ENCODE peak calls at places on chromosomes 5 and 9, in nine cellular contexts. A is CD8-positive, alpha-beta memory T cell; Y is left ventricle myocardium inferior; E is suprapubic skin; V is CD4-positive, alpha-beta memory T cell; S is sigmoid colon; J is kidney epithelial cell; I is heart left ventricle; M is esophagus squamous epithelium. D is an unnamed sample. For H3K27me3 and H3K36me3, the result is how much of the 10 kb centered on the place peaks cover.

GRCh38 chr5:172879434-172879828 is 45.4 kb downstream of the ERGIC1 start:
- DNase-seq in A (no peak), Y (no peak), E (no peak), V (no peak), S (no peak), J (no peak), I (no peak), M (no peak), D (no peak)

GRCh38 chr9:136310273-136311030 is 6.6 kb upstream of the CCDC187 start:
- DNase-seq in A (no peak), Y (no peak), E (no peak), V (no peak), S (no peak), J (no peak), I (no peak), M (no peak), D (no peak)

GRCh38 chr5:146848133-146848532 is 30.4 kb downstream of the PPP2R2B start:
- DNase-seq in A (no peak), Y (no peak), E (no peak), V (no peak), S (no peak), J (no peak), I (no peak), M (no peak), D (no peak)

GRCh38 chr9:100690438-100690837 is 112.6 kb downstream of the CAVIN4 start:
- DNase-seq in A (no peak), Y (no peak), E (no peak), V (no peak), S (no peak), J (no peak), I (no peak), M (no peak), D (no peak)

GRCh38 chr5:30121092-30121491 is 1072.4 kb upstream of the CDH6 start:
- DNase-seq in A (no peak), Y (no peak), E (no peak), V (no peak), S (no peak), J (no peak), I (no peak), M (no peak), D (no peak)

GRCh38 chr5:27412379-27412778 is 374.0 kb upstream of the CDH9 start:
- DNase-seq in A (no peak), Y (no peak), E (no peak), V (no peak), S (no peak), J (no peak), I (no peak), M (no peak), D (no peak)

GRCh38 chr9:132671620-132672412 is 1.6 kb downstream of the GTF3C4 start:
- DNase-seq in A (no peak), Y (no peak), E (no peak), V (no peak), S (no peak), J (no peak), I (no peak), M (no peak), D (no peak)

GRCh38 chr9:131436386-131436785 is 42.5 kb downstream of the PRRC2B start:
- DNase-seq in A (no peak), Y (peak), E (peak), V (no peak), S (peak), J (no peak), I (no peak), M (no peak), D (no peak)

GRCh38 chr5:58156354-58156753 is 303.5 kb downstream of the PLK2 start:
- DNase-seq in A (no peak), Y (no peak), E (no peak), V (no peak), S (no peak), J (no peak), I (peak), M (no peak), D (no peak)

GRCh38 chr9:137277329-137278041 is at the start of gene TOR4A:
- DNase-seq in A (no peak), Y (peak), E (peak), V (no peak), S (peak), J (peak), I (peak), M (peak), D (peak)

GRCh38 chr5:82332889-82333619 is 54.9 kb upstream of the RPS23 start:
- DNase-seq in A (no peak), Y (no peak), E (no peak), V (no peak), S (no peak), J (no peak), I (no peak), M (no peak), D (no peak)

GRCh38 chr9:92463989-92464388 is 18.3 kb downstream of the ASPN start:
- DNase-seq in A (no peak), Y (no peak), E (no peak), V (no peak), S (no peak), J (peak), I (no peak), M (no peak), D (no peak)

GRCh38 chr5:5014836-5015235 is 125.3 kb upstream of the ADAMTS16 start:
- DNase-seq in A (no peak), Y (no peak), E (no peak), V (no peak), S (no peak), J (peak), I (no peak), M (no peak), D (peak)

GRCh38 chr9:21890696-21891095 is 88.3 kb downstream of the MTAP start:
- DNase-seq in A (no peak), Y (no peak), E (no peak), V (no peak), S (no peak), J (no peak), I (no peak), M (no peak), D (no peak)

GRCh38 chr5:56183507-56183906 is 49.6 kb downstream of the ANKRD55 start:
- DNase-seq in A (no peak), Y (no peak), E (no peak), V (no peak), S (no peak), J (peak), I (no peak), M (no peak), D (no peak)

GRCh38 chr5:66273131-66273530 is 129.0 kb downstream of the SREK1 start:
- DNase-seq in A (no peak), Y (no peak), E (no peak), V (no peak), S (no peak), J (no peak), I (no peak), M (no peak), D (no peak)

GRCh38 chr9:32413424-32413823 is 29.0 kb downstream of the ACO1 start:
- DNase-seq in A (no peak), Y (no peak), E (no peak), V (no peak), S (no peak), J (no peak), I (no peak), M (no peak), D (no peak)

GRCh38 chr9:125361837-125362531 is 100.4 kb downstream of the GAPVD1 start:
- DNase-seq in A (no peak), Y (no peak), E (no peak), V (peak), S (no peak), J (no peak), I (no peak), M (no peak), D (peak)

GRCh38 chr5:169389318-169389717 is 88.4 kb upstream of the SLIT3 start:
- DNase-seq in A (no peak), Y (no peak), E (no peak), V (no peak), S (no peak), J (no peak), I (no peak), M (no peak), D (no peak)

GRCh38 chr9:84969736-84970135 is 300.2 kb downstream of the NTRK2 start:
- DNase-seq in A (no peak), Y (no peak), E (no peak), V (no peak), S (no peak), J (no peak), I (no peak), M (no peak), D (no peak)

GRCh38 chr5:102975457-102976182 is 144.3 kb downstream of the GIN1 start:
- DNase-seq in A (no peak), Y (no peak), E (no peak), V (no peak), S (no peak), J (no peak), I (no peak), M (no peak), D (no peak)

GRCh38 chr9:109968702-109969450 is 188.9 kb downstream of the PALM2AKAP2 start:
- DNase-seq in A (no peak), Y (no peak), E (no peak), V (no peak), S (no peak), J (no peak), I (no peak), M (no peak), D (peak)

GRCh38 chr5:134071850-134072207 is 42.7 kb upstream of the TCF7 start:
- DNase-seq in A (no peak), Y (no peak), E (no peak), V (no peak), S (no peak), J (no peak), I (no peak), M (no peak), D (peak)

GRCh38 chr9:132801659-132802058 is 76.4 kb downstream of the AK8 start:
- DNase-seq in A (no peak), Y (no peak), E (no peak), V (no peak), S (no peak), J (no peak), I (no peak), M (no peak), D (no peak)

GRCh38 chr9:71685394-71685793 is 82.9 kb downstream of the CEMIP2 start:
- DNase-seq in A (peak), Y (no peak), E (no peak), V (peak), S (no peak), J (no peak), I (no peak), M (no peak), D (no peak)

GRCh38 chr9:85515021-85515420 is 226.7 kb downstream of the AGTPBP1 start:
- DNase-seq in A (no peak), Y (no peak), E (no peak), V (no peak), S (no peak), J (no peak), I (no peak), M (no peak), D (no peak)

GRCh38 chr9:68560131-68560844 is 19.6 kb upstream of the TMEM252 start:
- DNase-seq in A (no peak), Y (peak), E (peak), V (peak), S (peak), J (no peak), I (peak), M (no peak), D (peak)

GRCh38 chr9:116237456-116237855 is 83.9 kb downstream of the PAPPA start:
- DNase-seq in A (no peak), Y (no peak), E (no peak), V (no peak), S (no peak), J (no peak), I (no peak), M (no peak), D (no peak)

GRCh38 chr5:142322747-142323479 is 1.9 kb downstream of the SPRY4 start:
- DNase-seq in A (no peak), Y (peak), E (no peak), V (no peak), S (peak), J (no peak), I (no peak), M (no peak), D (no peak)

GRCh38 chr5:58363444-58363843 is 96.4 kb downstream of the PLK2 start:
- DNase-seq in A (no peak), Y (no peak), E (no peak), V (no peak), S (no peak), J (no peak), I (no peak), M (no peak), D (no peak)

GRCh38 chr5:9239626-9240025 is 306.2 kb downstream of the SEMA5A start:
- DNase-seq in A (no peak), Y (no peak), E (no peak), V (no peak), S (no peak), J (no peak), I (no peak), M (no peak), D (no peak)

GRCh38 chr9:125406812-125407087 is 145.1 kb downstream of the GAPVD1 start:
- DNase-seq in A (no peak), Y (no peak), E (no peak), V (no peak), S (no peak), J (no peak), I (no peak), M (no peak), D (no peak)

GRCh38 chr9:109852561-109852960 is 72.6 kb downstream of the PALM2AKAP2 start:
- DNase-seq in A (no peak), Y (no peak), E (no peak), V (no peak), S (no peak), J (no peak), I (no peak), M (no peak), D (no peak)

GRCh38 chr5:131322926-131323325 is 59.1 kb downstream of the CDC42SE2 start:
- DNase-seq in A (no peak), Y (no peak), E (no peak), V (no peak), S (no peak), J (no peak), I (no peak), M (no peak), D (no peak)

GRCh38 chr5:23405316-23406068 is 101.9 kb upstream of the PRDM9 start:
- DNase-seq in A (no peak), Y (no peak), E (no peak), V (no peak), S (no peak), J (no peak), I (no peak), M (no peak), D (no peak)

GRCh38 chr5:139282195-139282557 is 11.4 kb upstream of the MATR3 start:
- DNase-seq in A (no peak), Y (no peak), E (no peak), V (no peak), S (no peak), J (no peak), I (no peak), M (no peak), D (no peak)
- H3K27me3 ChIP-seq in A (under half), Y (under half), E (under half), V (under half), S (under half), J (under half), I (under half), M (under half), D (under half)

DNA sequence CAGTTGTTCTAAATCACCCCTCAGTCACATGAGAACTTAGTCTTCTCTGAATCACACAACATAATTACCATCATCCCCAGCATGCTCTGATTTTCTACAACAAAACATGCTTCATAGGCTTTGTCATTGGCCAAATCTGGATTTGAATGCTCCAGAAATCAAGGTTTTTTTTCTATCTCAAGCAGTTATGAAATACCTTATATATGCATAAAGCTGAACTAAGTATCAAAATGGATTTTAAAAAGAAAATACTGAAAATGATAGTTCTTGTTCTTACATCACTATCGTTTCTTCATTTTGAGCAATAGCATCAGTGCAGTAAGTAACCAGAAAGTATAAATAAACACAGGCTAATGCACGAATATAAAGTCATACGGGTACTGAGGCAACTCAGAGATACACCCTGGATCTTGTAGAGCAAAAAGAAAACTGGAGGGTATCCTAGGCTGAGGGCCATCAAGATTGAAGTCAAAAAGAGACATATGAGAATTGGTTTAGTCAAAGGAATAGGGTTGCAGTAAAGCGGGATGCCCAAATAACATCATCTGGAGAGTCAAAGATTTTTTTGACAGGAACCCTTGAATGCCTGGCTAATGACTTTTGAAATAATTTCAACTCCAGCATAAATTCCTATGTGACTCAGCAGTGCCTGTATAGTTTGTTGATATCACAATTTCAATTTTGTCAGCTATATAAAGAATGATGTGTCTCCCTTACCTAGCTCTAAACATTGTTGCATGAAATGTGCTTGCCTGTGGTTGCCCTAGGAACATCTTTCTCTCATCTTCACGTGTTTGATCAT is 164.7 kb downstream of the ADAMTSL1 start:
- DNase-seq in A (no peak), Y (no peak), E (no peak), V (no peak), S (no peak), J (no peak), I (no peak), M (no peak), D (no peak)
- H3K36me3 ChIP-seq in A (under half), Y (under half), E (under half), V (under half), S (under half), J (under half), I (under half), M (under half), D (under half)

GRCh38 chr9:29311221-29311620 is 1737.9 kb upstream of the C9orf72 start:
- DNase-seq in A (no peak), Y (no peak), E (no peak), V (no peak), S (no peak), J (no peak), I (no peak), M (no peak), D (no peak)
- H3K4me3 ChIP-seq in A (no peak), Y (no peak), E (no peak), V (no peak), S (no peak), J (no peak), I (no peak), M (no peak), D (no peak)

DNA sequence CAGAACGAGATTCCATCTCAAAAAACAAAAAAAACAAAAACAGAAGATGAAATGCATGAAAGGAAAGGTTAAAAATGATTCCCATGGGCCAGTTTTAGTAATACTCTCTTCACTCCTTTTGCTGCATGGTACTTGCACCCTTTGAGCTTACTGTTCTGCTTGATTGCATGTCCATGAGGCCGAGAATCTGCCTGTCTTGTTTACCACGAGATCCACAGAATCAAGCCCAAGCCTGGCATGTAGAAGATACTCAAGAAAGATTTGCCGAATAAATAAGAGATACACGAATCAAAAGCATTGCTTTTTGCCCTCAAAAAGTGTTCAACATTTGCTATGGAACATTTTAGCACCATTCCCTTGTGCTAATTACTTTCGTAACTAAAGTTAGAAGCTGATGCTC is 1.1 kb downstream of the FAXDC2 start:
- DNase-seq in A (no peak), Y (no peak), E (no peak), V (no peak), S (no peak), J (no peak), I (no peak), M (no peak), D (no peak)
- H3K27me3 ChIP-seq in A (under half), Y (under half), E (under half), V (under half), S (under half), J (under half), I (under half), M (under half), D (under half)

DNA sequence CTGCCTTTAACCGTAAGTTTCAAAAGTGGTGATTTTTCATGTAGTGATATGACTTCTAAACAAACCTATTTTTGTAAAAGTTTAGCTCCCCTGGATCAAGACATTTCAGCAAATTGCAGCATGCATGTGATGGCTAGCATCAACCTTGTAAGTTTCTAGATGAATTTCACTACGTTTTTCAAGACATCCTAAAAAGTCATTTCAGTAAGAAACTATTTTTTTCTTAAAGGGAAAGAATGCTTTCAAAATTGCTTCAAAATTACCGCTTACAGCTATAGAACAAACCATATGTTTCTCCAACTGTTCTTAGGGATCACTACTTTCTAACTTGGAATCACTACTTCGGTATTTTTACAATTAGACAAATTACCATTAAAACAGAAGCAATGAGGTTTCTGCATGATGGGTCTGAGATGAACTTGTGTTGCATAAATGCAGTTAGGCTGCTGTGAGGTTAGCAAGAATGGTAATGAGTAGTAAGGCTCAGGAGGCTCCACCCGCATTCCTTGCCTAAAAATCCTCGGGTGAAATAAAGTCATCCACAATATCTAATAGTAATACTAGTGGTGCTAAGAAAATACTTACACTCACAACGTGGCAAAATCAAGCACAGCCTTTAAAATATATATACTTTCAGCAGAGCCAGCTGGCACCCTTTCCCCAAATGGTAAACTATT is 53.8 kb downstream of the CDC14B start:
- DNase-seq in A (no peak), Y (no peak), E (no peak), V (peak), S (no peak), J (no peak), I (no peak), M (no peak), D (peak)
- H3K36me3 ChIP-seq in A (under half), Y (under half), E (under half), V (under half), S (under half), J (under half), I (under half), M (under half), D (under half)

GRCh38 chr9:14314929-14315753 is 1.2 kb upstream of the NFIB start:
- DNase-seq in A (peak), Y (peak), E (peak), V (peak), S (peak), J (no peak), I (peak), M (no peak), D (peak)

GRCh38 chr9:14315754-14316573 is 2.0 kb upstream of the NFIB start:
- DNase-seq in A (no peak), Y (peak), E (peak), V (no peak), S (no peak), J (no peak), I (peak), M (no peak), D (peak)

GRCh38 chr9:14317667-14318255 is 3.8 kb upstream of the NFIB start:
- DNase-seq in A (no peak), Y (no peak), E (no peak), V (no peak), S (no peak), J (no peak), I (no peak), M (no peak), D (no peak)

GRCh38 chr9:14314424-14314928 is 535 bp upstream of the NFIB start:
- DNase-seq in A (no peak), Y (peak), E (peak), V (peak), S (peak), J (no peak), I (peak), M (no peak), D (peak)

GRCh38 chr9:14316574-14317304 is 2.8 kb upstream of the NFIB start:
- DNase-seq in A (no peak), Y (no peak), E (no peak), V (no peak), S (no peak), J (no peak), I (peak), M (no peak), D (peak)
- H3K4me3 ChIP-seq in A (no peak), Y (peak), E (peak), V (no peak), S (peak), J (no peak), I (peak), M (peak), D (peak)

GRCh38 chr9:128404579-128404978 is 16.1 kb upstream of the CERCAM start:
- DNase-seq in A (no peak), Y (no peak), E (no peak), V (no peak), S (no peak), J (no peak), I (no peak), M (no peak), D (peak)
- H3K27me3 ChIP-seq in A (under half), Y (half or more), E (under half), V (under half), S (under half), J (under half), I (under half), M (under half), D (half or more)

D was measured in H7.